ENCODE peak calls at places on chromosomes 3 and 15, in four cellular contexts. Q, T, H and U are unnamed samples.

GRCh38 chr3:136664771-136665170 is 87.4 kb downstream of the STAG1 start:
- DNase-seq in Q (no peak), T (no peak), H (no peak), U (no peak)

GRCh38 chr3:189494632-189495031 is 136.6 kb upstream of the TP63 start:
- DNase-seq in T (no peak), Q (no peak), H (no peak), U (no peak)

GRCh38 chr3:195450731-195451229 is 8.0 kb upstream of the ACAP2 start:
- DNase-seq in Q (peak), H (no peak), T (peak), U (no peak)

GRCh38 chr15:53665930-53666329 is 93.5 kb downstream of the WDR72 start:
- DNase-seq in Q (no peak), T (no peak), H (peak), U (no peak)

GRCh38 chr15:40743921-40744809 is 10.9 kb downstream of the RMDN3 start:
- DNase-seq in H (no peak), T (peak), Q (peak), U (no peak)

GRCh38 chr3:126498936-126499335 is 18.6 kb downstream of the UROC1 start:
- DNase-seq in T (no peak), H (no peak), Q (peak), U (no peak)

GRCh38 chr3:80213076-80213475 is 445.3 kb upstream of the ROBO1 start:
- DNase-seq in H (no peak), T (no peak), Q (no peak), U (no peak)

GRCh38 chr3:48140284-48140683 is 47.9 kb downstream of the CDC25A start:
- DNase-seq in T (no peak), Q (no peak), H (peak), U (no peak)

GRCh38 chr15:39304931-39305728 is 275.7 kb upstream of the THBS1 start:
- DNase-seq in Q (no peak), H (no peak), T (no peak), U (no peak)

GRCh38 chr3:54965746-54966145 is 37.9 kb upstream of the LRTM1 start:
- DNase-seq in H (no peak), T (no peak), Q (no peak), U (no peak)

GRCh38 chr3:56130036-56130435 is 338.2 kb downstream of the ERC2 start:
- DNase-seq in Q (no peak), H (no peak), T (no peak), U (no peak)

GRCh38 chr3:56135941-56136340 is 332.3 kb downstream of the ERC2 start:
- DNase-seq in T (no peak), H (no peak), Q (no peak), U (no peak)

GRCh38 chr3:56131976-56132590 is 336.2 kb downstream of the ERC2 start:
- DNase-seq in H (peak), T (peak), Q (no peak), U (no peak)

GRCh38 chr3:56133423-56133822 is 334.8 kb downstream of the ERC2 start:
- DNase-seq in H (peak), Q (no peak), T (no peak), U (no peak)

GRCh38 chr3:56132762-56133161 is 335.5 kb downstream of the ERC2 start:
- DNase-seq in Q (no peak), T (no peak), H (no peak), U (no peak)
- TF ChIP-seq POLR2A in Q (no peak), T (no peak), H (no peak), U (no peak)

DNA sequence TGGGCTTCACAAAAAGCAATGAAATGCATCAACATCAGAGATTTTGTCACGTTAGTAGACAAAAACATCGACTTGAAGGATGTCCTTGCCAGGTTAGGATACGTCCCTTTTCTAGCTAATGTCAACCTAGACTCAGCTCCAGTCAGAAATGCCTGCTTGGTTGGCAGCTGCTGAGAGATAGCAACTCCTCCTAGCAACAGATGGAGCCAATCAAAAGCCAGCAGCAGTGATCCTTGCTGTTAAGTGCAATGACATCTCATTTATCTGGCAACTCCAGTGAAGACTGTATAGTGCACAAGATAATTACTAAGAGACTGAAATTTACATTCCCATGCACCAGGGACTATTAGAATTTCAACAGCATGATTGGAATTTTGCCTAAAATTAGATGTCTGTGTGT is 424.1 kb downstream of the FGF12 start:
- DNase-seq in Q (no peak), T (no peak), H (no peak), U (no peak)
- TF ChIP-seq POLR2AphosphoS5 in Q (no peak), T (no peak), H (no peak), U (no peak)

GRCh38 chr3:161393310-161393709 is 22.0 kb upstream of the SPTSSB start:
- DNase-seq in T (no peak), H (no peak), Q (no peak), U (no peak)

GRCh38 chr3:161388860-161389259 is 17.5 kb upstream of the SPTSSB start:
- DNase-seq in H (no peak), Q (no peak), T (no peak), U (no peak)

GRCh38 chr3:161386991-161387390 is 15.7 kb upstream of the SPTSSB start:
- DNase-seq in T (no peak), H (no peak), Q (no peak), U (no peak)

GRCh38 chr3:161390200-161390599 is 18.9 kb upstream of the SPTSSB start:
- DNase-seq in H (no peak), Q (no peak), T (no peak), U (no peak)

GRCh38 chr3:161389445-161390036 is 18.2 kb upstream of the SPTSSB start:
- DNase-seq in Q (no peak), H (no peak), T (no peak), U (no peak)
- TF ChIP-seq POLR2A in Q (no peak), H (no peak), T (no peak), U (no peak)

DNA sequence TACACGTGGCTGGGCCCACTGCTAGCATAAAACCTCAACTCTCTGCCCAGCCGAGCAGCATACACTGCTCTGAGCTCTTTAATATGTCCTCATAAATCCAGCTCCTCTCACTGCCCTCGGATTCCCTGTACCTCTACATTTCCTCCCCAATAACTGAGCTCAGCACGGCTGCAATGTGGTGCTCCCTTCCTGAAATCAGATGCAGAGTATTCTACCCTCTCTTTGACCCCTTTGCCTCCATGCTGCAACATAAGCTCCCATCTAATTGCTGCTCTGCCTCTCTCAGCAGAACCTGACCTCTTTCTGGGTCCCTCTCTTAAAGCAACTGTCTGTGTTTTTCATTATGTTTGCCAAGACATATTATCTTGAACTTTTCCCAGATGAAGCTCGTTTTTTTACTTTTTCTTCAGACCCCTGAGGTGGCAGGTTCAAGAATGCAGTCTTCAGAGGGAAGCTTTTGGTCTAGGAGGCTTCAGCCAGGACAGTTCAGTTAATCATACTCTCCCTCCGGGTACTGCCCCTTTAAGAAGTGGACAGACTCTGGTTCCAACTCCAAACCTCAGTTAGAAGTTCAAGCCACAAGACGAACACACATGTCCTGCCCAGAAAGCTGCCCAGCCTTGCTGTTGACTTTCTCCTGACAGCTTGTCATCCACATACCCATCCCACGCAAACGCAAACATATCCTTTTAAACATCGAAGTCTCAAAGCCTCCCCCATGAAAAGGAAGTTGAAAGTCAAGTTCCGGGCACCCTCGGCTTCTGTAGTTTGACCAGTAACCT is 81.1 kb upstream of the NEO1 start:
- DNase-seq in Q (no peak), T (no peak), H (no peak), U (no peak)
- TF ChIP-seq POLR2AphosphoS5 in Q (no peak), T (no peak), H (no peak), U (no peak)

GRCh38 chr15:90352109-90352893 is at the start of gene ZNF774:
- DNase-seq in H (peak), T (peak), Q (peak), U (peak)
- TF ChIP-seq POLR2A in H (no peak), T (no peak), Q (no peak), U (peak)

GRCh38 chr3:73552700-73553099 is 72.0 kb downstream of the PDZRN3 start:
- DNase-seq in H (no peak), Q (no peak), T (no peak), U (no peak)
- TF ChIP-seq POLR2AphosphoS5 in H (no peak), Q (no peak), T (no peak), U (no peak)

GRCh38 chr15:76303909-76304308 is 7.4 kb downstream of the ETFA start:
- DNase-seq in T (no peak), H (no peak), Q (no peak), U (no peak)
- TF ChIP-seq POLR2A in T (no peak), H (no peak), Q (no peak), U (no peak)

DNA sequence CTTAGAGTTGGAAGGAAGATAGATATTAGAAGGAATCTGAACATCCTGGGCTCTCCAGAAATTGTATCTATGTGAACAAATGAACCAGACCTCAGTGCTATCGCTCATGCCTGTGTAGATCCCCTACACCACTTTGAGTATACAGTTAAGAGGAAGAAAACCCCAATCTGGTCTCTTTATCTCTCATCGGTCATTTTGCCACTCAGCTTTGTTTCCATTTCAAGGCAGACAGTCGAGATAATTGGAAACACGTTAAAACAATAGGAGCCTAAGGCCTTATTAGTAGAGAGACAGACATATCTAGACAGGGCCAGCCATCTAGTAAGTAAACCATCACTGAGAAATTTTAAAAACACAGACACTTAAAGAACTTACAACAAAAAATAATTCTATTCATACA is 101.6 kb downstream of the MYLK start:
- DNase-seq in Q (no peak), H (no peak), T (no peak), U (no peak)
- TF ChIP-seq POLR2AphosphoS5 in Q (no peak), H (no peak), T (no peak), U (no peak)

GRCh38 chr3:83873550-83873949 is 1085.2 kb upstream of the CADM2 start:
- DNase-seq in H (no peak), Q (no peak), T (no peak), U (no peak)

GRCh38 chr3:83863380-83863779 is 1095.4 kb upstream of the CADM2 start:
- DNase-seq in T (no peak), H (no peak), Q (no peak), U (no peak)

DNA sequence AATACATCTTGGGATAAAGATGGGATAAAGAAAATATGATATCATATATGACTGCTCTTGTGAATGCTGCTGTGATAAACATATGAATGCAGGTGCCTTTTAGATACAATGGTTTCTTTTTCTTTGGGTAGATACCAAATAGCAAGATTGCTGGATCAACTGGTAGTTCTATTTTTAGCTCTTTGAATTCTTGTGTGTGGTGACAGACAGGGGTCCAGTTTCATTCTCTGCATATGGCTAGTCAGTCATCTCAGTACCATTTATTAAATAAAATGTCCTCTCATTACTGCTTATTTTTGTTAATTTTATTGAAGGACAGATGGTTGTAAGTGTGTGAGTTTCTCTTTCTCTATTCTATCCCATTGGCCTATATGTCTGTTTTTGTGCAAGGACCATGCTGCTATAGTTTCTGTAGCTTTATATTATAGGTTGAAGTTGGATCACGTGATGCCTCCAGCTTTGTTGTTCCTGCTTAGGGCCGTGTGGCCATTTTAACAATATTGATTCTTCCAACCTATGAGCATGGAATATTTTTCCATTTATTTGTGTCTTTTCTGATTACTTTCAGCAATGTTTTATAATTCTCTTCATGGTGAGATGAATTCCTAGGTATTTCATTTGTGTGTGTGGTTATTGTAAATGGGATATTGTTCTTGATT is 1089.8 kb upstream of the CADM2 start:
- DNase-seq in Q (no peak), T (no peak), H (no peak), U (no peak)
- TF ChIP-seq POLR2A in Q (no peak), T (no peak), H (no peak), U (no peak)